ENCODE peak calls at places on chromosomes 5 and 9, in four cellular contexts. I is psoas muscle, E is kidney epithelial cell, T is cardiac fibroblast. D is an unnamed sample.
A peak's percentile ranks its signal among the peaks of the same experiment; 100 is the strongest.

GRCh38 chr5:143541943-143542797 is 138.7 kb upstream of the NR3C1 start:
- DNase-seq in T (no peak), I (no peak), E (no peak), D (no peak)

GRCh38 chr9:107208121-107208520 is 75.0 kb upstream of the RAD23B start:
- DNase-seq in I (no peak), T (peak; percentile 32), E (peak; percentile 29), D (peak; percentile 68)

GRCh38 chr9:33320568-33321261 is 30.4 kb downstream of the NFX1 start:
- DNase-seq in T (peak; percentile 94), I (no peak), E (peak; percentile 61), D (peak; percentile 98)

GRCh38 chr5:74630387-74631087 is 10.0 kb downstream of the ENC1 start:
- DNase-seq in T (peak; percentile 79), I (no peak), E (no peak), D (peak; percentile 93)

GRCh38 chr5:113663879-113664278 is 150.4 kb downstream of the YTHDC2 start:
- DNase-seq in E (no peak), T (peak; percentile 62), I (no peak), D (peak; percentile 12)

GRCh38 chr5:74762599-74762998 is 4.3 kb downstream of the GFM2 start:
- DNase-seq in I (no peak), T (peak; percentile 25), E (peak; percentile 79), D (peak; percentile 58)

GRCh38 chr5:42337607-42338006 is 85.6 kb upstream of the GHR start:
- DNase-seq in I (no peak), E (no peak), T (no peak), D (no peak)

GRCh38 chr9:121930970-121931369 is 162.1 kb downstream of the TTLL11 start:
- DNase-seq in T (no peak), I (no peak), E (no peak), D (no peak)

GRCh38 chr5:31049933-31050704 is 143.4 kb upstream of the CDH6 start:
- DNase-seq in E (no peak), T (no peak), I (no peak), D (no peak)

GRCh38 chr9:93450817-93451761 is at the start of gene FAM120A:
- DNase-seq in I (peak; percentile 80), E (no peak), T (peak; percentile 88), D (peak; percentile 58)

GRCh38 chr9:93452710-93453046 is 703 bp downstream of the FAM120AOS start:
- DNase-seq in T (no peak), E (no peak), I (no peak), D (no peak)

GRCh38 chr9:93456022-93456421 is 2.6 kb upstream of the FAM120AOS start:
- DNase-seq in E (no peak), I (no peak), T (no peak), D (no peak)

GRCh38 chr9:93453047-93453914 is at the start of gene FAM120AOS:
- DNase-seq in E (peak; percentile 83), T (peak; percentile 96), I (peak; percentile 91), D (peak; percentile 94)

DNA sequence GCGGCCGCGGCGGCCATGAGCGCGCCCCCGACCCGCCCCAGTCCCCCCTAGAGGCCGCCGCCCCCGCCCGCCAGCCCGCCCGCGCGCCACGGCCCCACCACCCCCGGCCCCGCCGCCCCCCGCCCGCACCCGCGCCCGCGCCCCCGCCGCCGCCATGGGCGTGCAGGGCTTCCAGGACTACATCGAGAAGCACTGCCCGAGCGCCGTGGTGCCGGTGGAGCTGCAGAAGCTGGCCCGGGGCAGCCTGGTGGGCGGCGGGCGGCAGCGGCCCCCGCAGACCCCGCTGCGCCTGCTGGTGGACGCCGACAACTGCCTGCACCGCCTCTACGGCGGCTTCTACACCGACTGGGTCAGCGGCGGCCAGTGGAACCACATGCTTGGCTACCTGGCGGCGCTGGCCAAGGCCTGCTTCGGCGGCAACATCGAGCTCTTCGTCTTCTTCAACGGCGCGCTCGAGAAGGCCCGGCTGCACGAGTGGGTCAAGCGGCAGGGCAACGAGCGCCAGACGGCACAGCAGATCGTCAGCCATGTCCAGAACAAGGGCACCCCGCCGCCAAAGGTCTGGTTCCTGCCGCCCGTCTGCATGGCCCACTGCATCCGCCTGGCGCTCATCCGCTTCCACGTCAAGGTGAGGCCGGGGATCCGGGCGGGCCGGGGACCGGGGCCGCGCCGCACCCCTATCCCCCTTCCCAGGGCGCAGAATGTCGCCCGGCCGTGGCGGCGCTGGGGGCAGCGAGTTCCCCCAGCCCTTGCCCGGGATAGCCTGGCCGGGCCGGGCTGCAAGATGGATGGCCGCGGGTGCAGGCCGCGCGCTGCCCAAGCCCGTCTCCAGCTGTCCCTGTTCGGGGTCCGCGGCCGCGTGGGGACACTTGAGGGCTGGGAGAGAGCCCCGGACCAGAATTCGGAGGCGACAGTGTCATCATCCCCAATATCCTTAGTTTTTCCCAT is 551 bp downstream of the FAM120A start:
- DNase-seq in I (peak; percentile 64), E (no peak), T (no peak), D (peak; percentile 32)
- TF ChIP-seq CTCF in I (peak; percentile 34), E (no peak), T (no peak), D (peak; percentile 8)

DNA sequence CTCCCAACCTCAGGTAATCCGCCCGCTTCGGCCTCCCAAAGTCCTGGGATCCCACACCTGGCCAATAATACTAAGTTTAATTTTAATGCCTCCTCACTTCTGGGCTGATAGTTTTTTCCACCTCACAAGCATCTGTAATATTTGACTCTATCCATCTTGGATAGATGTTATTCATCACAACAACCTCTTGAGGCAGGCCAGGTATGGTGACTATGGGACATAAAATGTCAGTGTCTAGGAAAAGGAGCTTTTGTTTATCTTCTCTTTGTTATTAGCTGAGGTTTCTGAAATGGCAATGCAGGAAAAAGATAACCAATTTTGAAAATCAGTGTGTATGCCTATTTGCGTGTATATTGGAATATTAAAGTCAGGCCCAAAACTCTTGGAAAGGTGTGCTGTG is 1.2 kb upstream of the CCDC69 start:
- DNase-seq in T (no peak), E (no peak), I (no peak), D (no peak)
- TF ChIP-seq CTCF in T (no peak), E (no peak), I (no peak), D (no peak)

GRCh38 chr5:35852084-35852734 is 4.5 kb upstream of the IL7R start:
- DNase-seq in T (no peak), E (no peak), I (peak; percentile 13), D (no peak)
- TF ChIP-seq CTCF in T (no peak), E (no peak), I (no peak), D (no peak)

DNA sequence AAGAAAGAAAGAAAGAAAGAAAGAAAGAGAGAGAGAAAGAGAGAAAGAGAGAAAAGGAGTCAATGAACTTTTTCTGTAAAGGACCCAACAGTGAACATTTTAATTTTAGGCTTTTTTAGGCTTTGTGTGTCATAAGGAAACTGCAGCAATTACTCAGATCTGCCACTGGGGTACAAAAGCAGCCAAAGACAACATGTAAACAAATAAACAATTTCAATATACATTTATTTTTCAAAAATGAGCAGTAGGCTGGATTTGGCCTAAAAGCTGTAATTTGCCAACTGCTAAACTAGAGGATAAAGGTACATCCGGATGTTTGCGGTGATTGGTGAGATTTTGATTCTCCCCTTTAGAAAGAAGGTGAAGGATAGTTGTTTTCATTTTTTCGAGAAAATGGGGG is 143.6 kb downstream of the CEMIP2 start:
- DNase-seq in I (no peak), E (no peak), T (no peak), D (no peak)
- TF ChIP-seq CTCF in I (no peak), E (no peak), T (peak; percentile 17), D (peak; percentile 11)

GRCh38 chr9:89175739-89176360 is 2.8 kb downstream of the SHC3 start:
- DNase-seq in T (no peak), E (no peak), I (no peak), D (peak; percentile 54)
- TF ChIP-seq CTCF in T (no peak), E (no peak), I (no peak), D (peak; percentile 12)

D was measured in fibroblast of the aortic adventitia.